ENCODE peak calls at places on chromosome 11, in six cellular contexts. D is neuronal stem cell, I is mesenchymal stem cell, E is IMR-90, V is H9, O is H1. Z is an unnamed sample.

GRCh38 chr11:22567759-22568158 is 57.9 kb downstream of the FANCF start:
- DNase-seq in O (no peak), D (no peak), E (no peak), V (no peak), I (no peak), Z (no peak)

GRCh38 chr11:28269621-28270020 is 161.4 kb downstream of the METTL15 start:
- DNase-seq in O (no peak), D (no peak), E (no peak), I (no peak), V (no peak), Z (no peak)

GRCh38 chr11:69801513-69802335 is 17.5 kb downstream of the FGF3 start:
- DNase-seq in V (peak), E (no peak), O (peak), I (peak), D (peak), Z (peak)

GRCh38 chr11:73228268-73229134 is 10.4 kb downstream of the P2RY2 start:
- DNase-seq in I (no peak), V (peak), E (no peak), D (no peak), O (no peak), Z (no peak)

GRCh38 chr11:99176430-99176829 is 155.7 kb downstream of the CNTN5 start:
- DNase-seq in I (no peak), V (no peak), D (no peak), E (no peak), O (no peak), Z (no peak)

GRCh38 chr11:121572581-121573059 is 119.9 kb upstream of the SORL1-AS1 start:
- DNase-seq in V (no peak), O (no peak), I (no peak), E (no peak), D (no peak), Z (no peak)

GRCh38 chr11:75557649-75558494 is 4.2 kb upstream of the SERPINH1 start:
- DNase-seq in V (peak), D (no peak), I (peak), E (peak), O (no peak), Z (no peak)

GRCh38 chr11:23280088-23280487 is 419.8 kb upstream of the CCDC179 start:
- DNase-seq in E (peak), V (no peak), D (no peak), O (no peak), I (peak), Z (no peak)

GRCh38 chr11:17161515-17161914 is 46.3 kb downstream of the PIK3C2A start:
- DNase-seq in I (no peak), O (no peak), E (no peak), D (no peak), V (no peak), Z (no peak)

GRCh38 chr11:123054301-123055065 is 7.5 kb downstream of the HSPA8 start:
- DNase-seq in E (peak), D (peak), V (peak), O (no peak), I (peak), Z (peak)

GRCh38 chr11:119519796-119520195 is 96.8 kb upstream of the THY1 start:
- DNase-seq in I (no peak), O (no peak), V (no peak), E (no peak), D (no peak), Z (no peak)

GRCh38 chr11:66289548-66290331 is 797 bp upstream of the YIF1A start:
- DNase-seq in O (no peak), E (no peak), V (peak), D (peak), I (no peak), Z (peak)

GRCh38 chr11:67054851-67055523 is 1.7 kb upstream of the RHOD start:
- DNase-seq in O (no peak), D (no peak), I (peak), V (no peak), E (peak), Z (peak)

DNA sequence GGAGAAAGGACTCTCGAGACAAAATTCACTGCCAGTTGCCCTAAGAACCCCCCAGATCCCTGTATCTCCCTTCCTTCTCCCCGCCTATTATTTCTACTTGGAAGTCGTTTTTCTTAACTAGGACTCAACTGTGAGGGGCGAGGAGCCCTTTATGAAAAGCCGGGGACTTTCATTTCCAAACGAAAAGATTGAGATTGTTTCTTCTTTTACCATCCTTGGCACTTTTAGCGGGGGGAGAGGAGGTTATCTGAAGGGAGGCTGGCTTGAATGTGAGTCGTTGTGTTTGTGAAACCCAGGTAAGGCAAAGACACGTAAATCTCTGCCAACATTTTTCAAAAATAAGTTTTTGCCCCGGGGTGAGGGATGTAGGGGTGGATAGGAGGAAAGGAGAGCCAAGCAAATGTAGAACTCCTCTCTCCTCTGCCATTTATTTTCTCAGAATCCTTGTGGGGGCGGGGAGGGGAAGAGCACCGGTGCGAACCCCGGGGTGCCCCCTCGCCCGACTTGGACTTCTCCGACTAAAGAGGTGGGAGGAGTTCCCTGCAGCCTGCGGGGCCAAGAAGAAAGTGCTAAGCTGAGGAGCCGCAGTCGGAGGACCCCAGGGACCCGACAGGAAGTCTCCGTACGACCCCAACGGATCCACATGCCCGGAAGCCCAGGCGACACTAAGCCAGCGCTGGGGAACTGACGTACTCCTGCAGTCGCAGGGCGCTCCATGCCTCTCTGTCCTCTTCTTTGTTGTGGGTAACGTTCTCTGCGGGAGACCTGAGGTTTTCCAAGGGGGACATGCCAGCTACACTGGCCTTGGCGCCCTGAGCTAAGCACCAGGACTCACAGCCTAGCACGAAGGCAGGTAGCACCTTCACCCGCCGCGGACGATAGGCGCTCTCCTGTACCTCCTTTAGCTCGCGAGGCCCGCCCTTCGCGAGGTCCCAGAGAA is 2.3 kb upstream of the WT1 start:
- DNase-seq in E (no peak), I (no peak), O (no peak), D (no peak), V (peak), Z (no peak)
- H4K91ac ChIP-seq in E (no peak), I (no peak), O (no peak), D (no peak), V (no peak), Z (no peak)

GRCh38 chr11:78381867-78382266 is 35.8 kb downstream of the GAB2 start:
- DNase-seq in V (no peak), D (no peak), E (no peak), I (no peak), O (no peak), Z (peak)

GRCh38 chr11:78376858-78377257 is 40.8 kb downstream of the GAB2 start:
- DNase-seq in I (no peak), E (no peak), V (no peak), D (no peak), O (no peak), Z (no peak)

GRCh38 chr11:78377625-78378418 is 39.8 kb downstream of the GAB2 start:
- DNase-seq in E (no peak), I (no peak), V (no peak), O (no peak), D (no peak), Z (no peak)

GRCh38 chr11:78380615-78381029 is 37.0 kb downstream of the GAB2 start:
- DNase-seq in O (no peak), E (peak), D (no peak), V (no peak), I (peak), Z (peak)

DNA sequence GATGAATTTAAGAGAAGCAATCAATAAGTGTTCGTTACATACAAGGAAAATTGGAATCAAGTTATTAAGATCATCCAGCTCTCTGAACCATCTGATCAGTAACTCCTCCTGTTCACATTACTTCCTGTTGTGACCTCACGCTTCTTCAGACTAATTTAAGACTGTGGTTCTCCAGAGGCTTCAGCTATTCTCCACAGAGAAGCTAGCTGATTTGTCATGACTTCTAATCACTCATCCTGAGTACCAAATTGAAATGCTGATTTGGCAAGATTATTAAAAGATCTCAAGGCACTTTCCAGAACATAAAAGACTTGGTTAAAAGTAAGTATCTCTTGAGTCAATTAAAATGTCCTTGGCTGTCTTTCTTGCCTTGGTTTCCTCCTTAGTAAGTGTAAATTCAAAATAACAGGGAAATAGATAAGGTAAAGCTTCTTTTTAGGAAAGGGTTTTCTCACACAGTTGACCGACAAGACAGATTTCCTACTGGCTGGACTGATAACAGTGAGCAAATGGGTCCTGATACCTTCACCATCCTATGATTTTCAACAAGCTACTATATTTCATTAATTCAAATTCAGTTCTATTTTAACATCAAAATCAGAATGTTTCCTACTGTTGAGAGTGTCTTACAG is 38.5 kb downstream of the GAB2 start:
- DNase-seq in V (no peak), D (no peak), E (peak), O (no peak), I (no peak), Z (no peak)
- H2BK5ac ChIP-seq in V (no peak), D (no peak), E (no peak), O (no peak), I (no peak), Z (no peak)

GRCh38 chr11:1719781-1720180 is 22.8 kb downstream of the KRTAP5-6 start:
- DNase-seq in I (no peak), V (no peak), D (no peak), E (no peak), O (no peak), Z (no peak)
- H4K91ac ChIP-seq in I (no peak), V (no peak), D (no peak), E (no peak), O (no peak), Z (no peak)

DNA sequence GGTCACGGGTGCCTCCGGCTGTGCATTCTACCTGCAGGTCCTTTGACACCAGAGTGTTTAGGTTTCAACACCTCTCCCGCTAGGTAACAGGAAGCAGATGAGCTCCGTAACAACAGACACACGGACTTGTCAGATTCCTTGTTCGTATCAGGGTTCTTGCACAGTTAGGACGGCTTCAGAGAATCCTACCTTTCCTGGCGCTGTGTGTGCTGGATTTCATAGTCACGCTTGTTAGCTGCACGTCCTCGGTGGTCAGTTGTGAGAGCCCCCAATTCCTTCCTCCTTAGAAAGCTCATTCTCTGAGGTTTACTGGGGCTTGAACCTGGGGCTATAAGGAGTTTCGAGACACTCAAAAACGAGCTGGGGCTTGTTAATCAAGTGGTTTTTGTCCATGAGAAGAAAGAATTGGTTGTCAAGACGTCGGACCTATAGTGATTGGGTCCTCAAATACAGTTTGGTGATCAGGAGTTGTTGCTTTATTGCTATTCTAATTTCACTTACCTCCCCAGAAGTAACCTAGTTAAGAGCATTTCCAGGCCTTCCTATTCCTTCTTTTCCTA is 672 bp downstream of the DDB2 start:
- DNase-seq in O (no peak), E (no peak), I (no peak), D (no peak), V (no peak), Z (peak)
- H2BK5ac ChIP-seq in O (peak), E (peak), I (peak), D (peak), V (peak), Z (peak)

DNA sequence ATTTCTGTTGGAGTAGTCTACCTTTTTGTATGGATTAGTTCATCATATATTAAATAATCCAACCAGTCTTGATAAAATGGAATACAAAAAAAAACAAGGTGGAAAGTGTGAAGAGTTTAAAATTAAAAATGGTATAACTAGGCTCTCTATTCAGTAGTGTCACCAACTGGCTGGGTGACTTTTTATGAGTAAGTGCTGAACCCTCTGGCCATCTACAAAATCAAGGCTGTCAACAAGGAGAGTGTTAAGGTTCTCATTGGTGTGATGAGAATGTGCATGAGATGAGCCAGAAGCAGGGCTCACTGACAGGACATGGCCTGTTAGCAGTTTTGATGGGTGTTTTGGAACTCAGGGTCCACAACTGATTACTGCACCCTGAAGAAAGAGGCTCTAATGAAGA is 343.2 kb downstream of the AASDHPPT start:
- DNase-seq in I (no peak), E (no peak), O (no peak), V (no peak), D (no peak), Z (peak)
- H4K91ac ChIP-seq in I (no peak), E (no peak), O (no peak), V (no peak), D (no peak), Z (no peak)

GRCh38 chr11:35404397-35404775 is 15.0 kb downstream of the SLC1A2 start:
- DNase-seq in I (peak), D (no peak), O (no peak), E (peak), V (peak), Z (peak)

GRCh38 chr11:35403765-35404396 is 15.5 kb downstream of the SLC1A2 start:
- DNase-seq in E (no peak), O (no peak), D (no peak), V (no peak), I (no peak), Z (no peak)

GRCh38 chr11:35398881-35399280 is 20.5 kb downstream of the SLC1A2 start:
- DNase-seq in D (no peak), V (no peak), E (peak), O (no peak), I (no peak), Z (no peak)

GRCh38 chr11:35407041-35407440 is 12.3 kb downstream of the SLC1A2 start:
- DNase-seq in I (no peak), V (no peak), D (no peak), E (no peak), O (no peak), Z (no peak)

DNA sequence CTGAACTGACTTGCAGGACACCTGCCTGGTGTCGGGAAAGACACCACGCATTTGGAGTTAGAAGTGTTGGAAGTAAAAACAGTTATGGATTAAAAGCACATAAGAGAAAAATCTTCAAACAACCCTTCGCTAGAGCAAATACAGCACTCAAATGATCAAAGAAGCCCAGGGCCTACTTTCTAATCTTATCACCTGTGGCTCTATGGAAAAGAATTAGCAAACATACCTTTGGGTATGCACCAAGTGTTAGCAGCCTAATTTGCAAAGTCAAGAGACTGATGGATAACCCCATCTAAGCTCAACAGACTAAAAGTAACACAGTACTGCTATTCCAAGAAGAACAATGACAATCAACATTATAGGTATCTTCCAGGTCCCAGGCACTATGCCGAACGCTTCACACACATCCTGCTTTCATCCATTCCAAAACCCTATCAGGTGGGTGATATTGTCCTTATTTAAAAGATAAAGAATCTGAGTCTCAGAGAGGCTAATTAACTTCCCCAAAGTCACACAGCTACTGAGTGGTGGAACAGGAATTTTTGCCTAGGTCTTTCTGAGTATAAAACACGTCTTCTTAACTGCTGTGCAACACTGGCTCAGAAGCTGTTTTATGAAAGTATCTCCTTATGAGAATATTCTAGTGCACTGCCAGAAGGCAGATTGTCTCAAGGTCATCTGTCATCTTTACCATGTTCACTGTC is 16.5 kb downstream of the SLC1A2 start:
- DNase-seq in O (no peak), E (no peak), D (no peak), I (no peak), V (no peak), Z (no peak)
- H2BK5ac ChIP-seq in O (no peak), E (no peak), D (no peak), I (no peak), V (no peak), Z (no peak)

DNA sequence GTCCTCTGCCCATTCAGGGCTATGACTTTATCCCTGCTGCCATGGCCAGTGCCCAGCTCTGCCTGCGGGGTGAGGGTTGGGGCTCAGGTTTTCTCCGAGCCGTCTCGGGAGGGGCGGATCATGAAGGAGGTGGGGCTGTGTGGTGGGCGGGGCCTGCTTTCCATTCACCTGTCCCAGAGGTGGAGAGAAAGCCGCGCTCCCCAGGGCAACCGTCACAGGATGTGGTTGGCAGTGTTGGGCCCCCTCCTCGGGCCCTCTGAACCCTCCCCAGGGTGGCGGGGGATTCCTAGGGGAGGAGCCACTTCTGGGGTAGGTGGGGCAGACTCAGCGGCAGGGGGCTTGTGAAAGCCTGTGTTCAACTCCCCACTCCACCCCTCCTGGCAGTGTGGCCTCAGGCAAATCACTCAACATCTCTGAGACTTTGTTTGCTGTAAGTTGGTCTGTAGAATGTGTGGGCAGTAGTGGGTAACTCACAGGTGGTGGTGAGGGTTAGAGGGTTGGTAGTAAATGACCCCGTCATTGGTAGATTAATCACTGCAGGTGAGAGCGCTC is 50.3 kb downstream of the CD6 start:
- DNase-seq in V (peak), I (no peak), D (no peak), O (peak), E (no peak), Z (peak)
- H4K91ac ChIP-seq in V (no peak), I (no peak), D (no peak), O (peak), E (no peak), Z (no peak)

DNA sequence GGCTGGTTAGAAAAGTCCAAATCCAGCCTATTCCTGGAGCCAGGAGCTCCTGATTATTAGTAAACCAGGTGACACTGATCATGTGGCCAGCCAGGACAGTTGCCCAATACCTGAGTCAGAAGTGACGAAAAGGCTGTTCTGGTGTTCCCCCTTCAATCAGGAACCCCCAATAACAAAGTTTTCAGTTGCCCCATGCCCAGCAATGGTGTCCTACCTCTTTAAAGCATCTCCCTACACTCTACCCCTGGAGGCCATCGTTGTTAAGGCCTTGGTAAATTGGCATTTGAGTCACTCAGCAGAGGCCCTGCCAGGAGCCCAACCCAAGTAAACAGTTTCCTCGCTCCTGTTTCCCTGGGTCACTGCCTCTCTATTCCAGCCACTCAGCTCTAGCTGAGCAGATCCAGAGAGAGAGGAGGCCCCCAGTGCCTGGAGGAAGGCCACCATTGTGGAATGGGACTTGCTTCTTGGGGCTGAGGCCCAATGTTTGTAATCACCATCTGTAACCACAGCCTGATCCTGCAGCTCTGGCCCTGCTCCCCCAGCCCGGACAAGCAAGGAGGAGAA is 25.0 kb downstream of the ARHGAP1 start:
- DNase-seq in V (no peak), E (peak), O (no peak), I (peak), D (no peak), Z (no peak)
- H2BK5ac ChIP-seq in V (no peak), E (peak), O (no peak), I (no peak), D (no peak), Z (peak)